ENCODE peak calls at places on chromosome 6, in five cellular contexts. L is right lobe of liver, D is foreskin keratinocyte, P is dorsolateral prefrontal cortex, I is mammary epithelial cell. E is an unnamed sample.

GRCh38 chr6:56807992-56808342 is 146.9 kb upstream of the BEND6 start:
- DNase-seq in L (no peak), D (no peak), P (no peak), I (no peak), E (no peak)

GRCh38 chr6:3911614-3912336 is 62.6 kb downstream of the FAM50B start:
- DNase-seq in L (no peak), D (peak), P (no peak), I (peak), E (peak)

GRCh38 chr6:81789303-81789702 is 36.8 kb upstream of the TENT5A start:
- DNase-seq in L (no peak), D (no peak), P (no peak), I (no peak), E (no peak)

GRCh38 chr6:53985361-53985760 is 125.9 kb upstream of the MLIP start:
- DNase-seq in L (no peak), D (no peak), P (no peak), I (no peak), E (no peak)

GRCh38 chr6:25481267-25481666 is 170.7 kb upstream of the SCGN start:
- DNase-seq in L (no peak), D (no peak), P (no peak), I (no peak), E (no peak)

GRCh38 chr6:168128631-168129291 is 49.7 kb upstream of the FRMD1 start:
- DNase-seq in L (no peak), D (no peak), P (peak), I (no peak), E (no peak)

GRCh38 chr6:23027281-23027680 is 457.9 kb downstream of the HDGFL1 start:
- DNase-seq in L (no peak), D (no peak), P (no peak), I (peak), E (no peak)

GRCh38 chr6:144149894-144150672 is at the start of gene STX11:
- DNase-seq in L (peak), D (no peak), P (peak), I (peak), E (peak)

GRCh38 chr6:134574491-134574890 is 256.6 kb upstream of the SGK1 start:
- DNase-seq in L (no peak), D (no peak), P (no peak), I (no peak), E (no peak)

DNA sequence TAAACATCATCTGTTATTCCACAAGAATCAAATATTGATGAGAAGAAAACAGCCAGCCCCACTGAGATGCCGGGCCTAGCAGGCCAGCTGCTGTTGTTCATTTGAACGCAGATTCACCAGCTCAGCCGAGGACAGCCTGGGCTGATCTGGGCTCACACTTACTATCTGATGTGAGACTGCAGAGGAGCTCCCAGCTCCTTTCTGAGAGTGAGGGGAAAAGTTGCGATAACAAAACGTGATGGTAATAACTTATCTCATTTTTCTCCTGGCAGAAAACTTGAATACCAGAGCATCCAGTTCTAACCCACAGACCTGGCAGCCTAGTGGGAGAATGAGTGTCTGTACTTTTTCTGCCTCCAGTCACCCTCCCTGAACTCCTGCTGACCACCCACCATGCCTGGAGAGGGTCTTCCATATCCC is 14.5 kb upstream of the BNIP5 start:
- DNase-seq in L (no peak), D (no peak), P (no peak), I (no peak), E (no peak)
- H3K27ac ChIP-seq in L (no peak), D (no peak), P (no peak), I (no peak), E (peak)

GRCh38 chr6:96923871-96924493 is 546 bp upstream of the KLHL32 start:
- DNase-seq in L (no peak), D (no peak), P (no peak), I (no peak), E (no peak)
- H3K27ac ChIP-seq in L (peak), D (no peak), P (peak), I (no peak), E (peak)

GRCh38 chr6:33633084-33633461 is 12.0 kb downstream of the ITPR3 start:
- DNase-seq in L (no peak), D (no peak), P (no peak), I (no peak), E (no peak)

GRCh38 chr6:33634203-33634727 is 13.1 kb downstream of the ITPR3 start:
- DNase-seq in L (no peak), D (no peak), P (no peak), I (no peak), E (no peak)

GRCh38 chr6:33636655-33637054 is 15.5 kb downstream of the ITPR3 start:
- DNase-seq in L (no peak), D (no peak), P (no peak), I (no peak), E (no peak)

GRCh38 chr6:33633462-33634158 is 12.5 kb downstream of the ITPR3 start:
- DNase-seq in L (no peak), D (no peak), P (peak), I (peak), E (peak)

GRCh38 chr6:33634986-33635385 is 13.9 kb downstream of the ITPR3 start:
- DNase-seq in L (no peak), D (no peak), P (no peak), I (no peak), E (no peak)
- H3K27ac ChIP-seq in L (no peak), D (no peak), P (no peak), I (no peak), E (no peak)

DNA sequence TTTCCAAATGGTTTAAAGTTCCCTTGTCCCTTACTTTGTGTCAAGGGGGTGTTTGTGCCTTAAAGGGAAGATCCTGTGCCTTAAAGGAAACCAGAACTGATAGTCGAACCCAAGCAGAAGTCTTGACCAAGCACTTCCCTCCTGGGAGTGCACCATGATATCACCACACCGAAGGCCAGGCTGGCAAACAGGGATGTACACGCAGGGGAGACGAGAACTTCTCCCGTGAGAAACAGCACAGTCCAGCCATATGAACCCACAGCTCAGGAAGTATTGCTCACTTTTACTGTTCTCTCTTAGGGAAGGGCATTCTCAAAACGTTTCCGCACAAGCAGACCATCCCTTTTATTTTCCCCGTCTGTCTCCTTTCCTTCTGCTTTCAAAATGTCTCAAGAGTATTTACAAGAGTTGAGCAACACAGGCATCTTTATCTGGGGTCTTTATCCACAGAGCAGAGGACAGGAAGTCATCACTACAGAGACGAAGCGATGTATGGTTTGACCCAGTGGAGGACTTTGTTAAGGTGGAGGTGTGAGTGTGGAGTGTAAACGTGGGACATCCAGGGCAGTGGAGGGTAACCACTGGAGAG is 12.8 kb upstream of the SERPINB1 start:
- DNase-seq in L (no peak), D (no peak), P (no peak), I (no peak), E (no peak)
- H3K27ac ChIP-seq in L (peak), D (peak), P (peak), I (peak), E (peak)

DNA sequence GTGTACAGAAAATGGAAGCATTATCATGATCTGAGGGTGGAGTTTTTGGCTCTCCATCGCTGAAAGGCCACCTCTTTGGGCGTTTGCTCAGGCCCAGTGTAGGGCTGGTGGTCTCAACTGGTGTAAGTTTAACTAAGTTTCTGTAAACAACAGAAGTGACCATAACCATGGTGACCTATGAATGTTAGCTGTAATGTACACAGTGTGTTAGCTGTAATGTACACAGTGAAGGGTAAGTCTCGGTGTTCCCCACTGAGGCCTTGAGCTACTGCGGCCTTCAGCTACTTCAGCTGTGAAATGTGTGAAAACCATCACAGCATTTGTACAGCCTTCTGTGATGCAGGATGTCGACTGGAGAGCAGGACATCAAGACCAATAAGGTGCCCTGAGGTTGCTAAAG is 185.2 kb downstream of the MYLK4 start:
- DNase-seq in L (no peak), D (no peak), P (no peak), I (no peak), E (no peak)
- H3K27ac ChIP-seq in L (no peak), D (no peak), P (no peak), I (no peak), E (no peak)

DNA sequence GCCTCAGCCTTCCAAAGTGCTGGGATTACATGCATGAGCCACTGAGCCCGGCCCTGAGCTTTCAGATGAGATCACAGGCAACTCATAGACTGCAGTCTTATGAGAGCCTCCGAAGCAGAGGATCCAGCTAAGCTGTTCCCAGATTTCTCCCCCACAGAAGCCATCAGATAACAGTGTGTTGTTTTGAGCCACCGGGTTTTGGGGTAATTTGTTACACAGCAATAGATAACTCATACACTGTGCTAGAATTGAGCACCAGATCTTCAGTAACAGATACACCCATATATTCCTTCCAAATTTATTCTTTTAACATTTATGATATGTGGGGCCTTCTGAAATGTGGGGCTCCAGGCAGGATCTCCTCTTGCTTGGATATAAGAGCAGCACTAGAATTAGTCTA is 19.0 kb upstream of the ZBTB22 start:
- DNase-seq in L (no peak), D (no peak), P (no peak), I (no peak), E (no peak)
- H3K27ac ChIP-seq in L (no peak), D (no peak), P (no peak), I (no peak), E (no peak)

GRCh38 chr6:43378631-43379030 is 9.2 kb upstream of the ZNF318 start:
- DNase-seq in L (no peak), D (no peak), P (no peak), I (no peak), E (no peak)
- H3K27ac ChIP-seq in L (no peak), D (no peak), P (no peak), I (no peak), E (no peak)

DNA sequence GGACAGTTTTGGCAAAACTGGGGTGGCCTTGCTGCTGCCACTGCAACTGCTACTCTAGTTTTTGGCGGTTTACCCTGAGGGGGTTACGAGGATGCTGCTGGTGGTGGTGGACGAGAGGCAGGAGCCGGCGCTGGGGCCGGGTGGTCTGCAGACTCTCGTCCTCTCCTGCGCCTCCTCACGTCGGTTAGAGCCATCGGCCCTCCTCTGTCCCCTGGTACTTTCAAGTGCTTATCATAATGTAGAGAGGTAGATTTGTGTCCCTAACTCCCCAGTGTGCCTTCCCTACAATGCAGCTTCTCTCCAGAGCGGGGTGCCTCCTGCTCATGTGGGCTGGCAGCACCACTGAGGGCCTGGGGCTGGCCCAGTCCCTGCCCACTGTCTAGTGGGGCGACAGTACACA is 25.9 kb downstream of the PNLDC1 start:
- DNase-seq in L (no peak), D (no peak), P (no peak), I (no peak), E (no peak)
- H3K27ac ChIP-seq in L (no peak), D (no peak), P (no peak), I (no peak), E (no peak)